ENCODE peak calls at places on chromosomes 13 and 19, in seven cellular contexts. One of them, this sample, is unnamed.

GRCh38 chr13:111590796-111591195 is 270.4 kb downstream of the TEX29 start:
- DNase-seq in fibroblast of lung: no peak
- DNase-seq in CD4-positive, CD25-positive, alpha-beta regulatory T cell: no peak
- DNase-seq in CD8-positive, alpha-beta memory T cell: no peak
- DNase-seq in pancreas: no peak
- DNase-seq in astrocyte: no peak
- DNase-seq in heart left ventricle: no peak
- DNase-seq in this sample: no peak

GRCh38 chr13:36076211-36076610 is 55.0 kb downstream of the DCLK1 start:
- DNase-seq in fibroblast of lung: no peak
- DNase-seq in CD4-positive, CD25-positive, alpha-beta regulatory T cell: no peak
- DNase-seq in CD8-positive, alpha-beta memory T cell: no peak
- DNase-seq in pancreas: no peak
- DNase-seq in astrocyte: no peak
- DNase-seq in heart left ventricle: no peak
- DNase-seq in this sample: no peak

GRCh38 chr13:52780092-52780491 is 40.5 kb upstream of the CNMD start:
- DNase-seq in fibroblast of lung: no peak
- DNase-seq in CD4-positive, CD25-positive, alpha-beta regulatory T cell: no peak
- DNase-seq in CD8-positive, alpha-beta memory T cell: no peak
- DNase-seq in pancreas: no peak
- DNase-seq in astrocyte: no peak
- DNase-seq in heart left ventricle: no peak
- DNase-seq in this sample: no peak

GRCh38 chr13:74077847-74078246 is 56.4 kb downstream of the KLF12 start:
- DNase-seq in fibroblast of lung: peak; percentile 40
- DNase-seq in CD4-positive, CD25-positive, alpha-beta regulatory T cell: no peak
- DNase-seq in CD8-positive, alpha-beta memory T cell: no peak
- DNase-seq in pancreas: no peak
- DNase-seq in astrocyte: no peak
- DNase-seq in heart left ventricle: no peak
- DNase-seq in this sample: no peak

GRCh38 chr13:25463496-25463895 is 91.7 kb downstream of the ATP8A2 start:
- DNase-seq in fibroblast of lung: no peak
- DNase-seq in CD4-positive, CD25-positive, alpha-beta regulatory T cell: no peak
- DNase-seq in CD8-positive, alpha-beta memory T cell: no peak
- DNase-seq in pancreas: no peak
- DNase-seq in astrocyte: peak; percentile 32
- DNase-seq in heart left ventricle: no peak
- DNase-seq in this sample: no peak

GRCh38 chr13:36986462-36987240 is 12.5 kb downstream of the ALG5 start:
- DNase-seq in fibroblast of lung: no peak
- DNase-seq in CD4-positive, CD25-positive, alpha-beta regulatory T cell: no peak
- DNase-seq in CD8-positive, alpha-beta memory T cell: no peak
- DNase-seq in pancreas: no peak
- DNase-seq in astrocyte: no peak
- DNase-seq in heart left ventricle: no peak
- DNase-seq in this sample: no peak

GRCh38 chr13:36395280-36395679 is 37.0 kb upstream of the CCNA1 start:
- DNase-seq in fibroblast of lung: peak; percentile 81
- DNase-seq in CD4-positive, CD25-positive, alpha-beta regulatory T cell: peak; percentile 11
- DNase-seq in CD8-positive, alpha-beta memory T cell: no peak
- DNase-seq in pancreas: no peak
- DNase-seq in astrocyte: peak; percentile 53
- DNase-seq in heart left ventricle: no peak
- DNase-seq in this sample: no peak

GRCh38 chr19:47274891-47275865 is 493 bp downstream of the INAFM1 start:
- DNase-seq in fibroblast of lung: no peak
- DNase-seq in CD4-positive, CD25-positive, alpha-beta regulatory T cell: no peak
- DNase-seq in CD8-positive, alpha-beta memory T cell: no peak
- DNase-seq in pancreas: peak; percentile 56
- DNase-seq in astrocyte: peak; percentile 9
- DNase-seq in heart left ventricle: no peak
- DNase-seq in this sample: no peak

GRCh38 chr13:40494932-40495619 is 171.4 kb downstream of the FOXO1 start:
- DNase-seq in fibroblast of lung: no peak
- DNase-seq in CD4-positive, CD25-positive, alpha-beta regulatory T cell: peak; percentile 88
- DNase-seq in CD8-positive, alpha-beta memory T cell: peak; percentile 56
- DNase-seq in pancreas: no peak
- DNase-seq in astrocyte: no peak
- DNase-seq in heart left ventricle: no peak
- DNase-seq in this sample: peak; percentile 55

GRCh38 chr19:33446156-33446917 is 72.8 kb downstream of the CEBPG start:
- DNase-seq in fibroblast of lung: no peak
- DNase-seq in CD4-positive, CD25-positive, alpha-beta regulatory T cell: no peak
- DNase-seq in CD8-positive, alpha-beta memory T cell: no peak
- DNase-seq in pancreas: no peak
- DNase-seq in astrocyte: no peak
- DNase-seq in heart left ventricle: no peak
- DNase-seq in this sample: no peak

GRCh38 chr13:101576977-101577376 is 124.5 kb downstream of the ITGBL1 start:
- DNase-seq in fibroblast of lung: no peak
- DNase-seq in CD4-positive, CD25-positive, alpha-beta regulatory T cell: no peak
- DNase-seq in CD8-positive, alpha-beta memory T cell: no peak
- DNase-seq in pancreas: no peak
- DNase-seq in astrocyte: no peak
- DNase-seq in heart left ventricle: no peak
- DNase-seq in this sample: no peak

GRCh38 chr19:10070730-10071446 is 15.2 kb upstream of the SHFL start:
- DNase-seq in fibroblast of lung: no peak
- DNase-seq in CD4-positive, CD25-positive, alpha-beta regulatory T cell: no peak
- DNase-seq in CD8-positive, alpha-beta memory T cell: no peak
- DNase-seq in pancreas: no peak
- DNase-seq in astrocyte: no peak
- DNase-seq in heart left ventricle: no peak
- DNase-seq in this sample: no peak

GRCh38 chr13:112768795-112769411 is 79.1 kb downstream of the ATP11A start:
- DNase-seq in fibroblast of lung: no peak
- DNase-seq in CD4-positive, CD25-positive, alpha-beta regulatory T cell: no peak
- DNase-seq in CD8-positive, alpha-beta memory T cell: peak; percentile 72
- DNase-seq in pancreas: no peak
- DNase-seq in astrocyte: no peak
- DNase-seq in heart left ventricle: peak; percentile 56
- DNase-seq in this sample: no peak

GRCh38 chr19:14563590-14563926 is 8.3 kb downstream of the NDUFB7 start:
- DNase-seq in fibroblast of lung: no peak
- DNase-seq in CD4-positive, CD25-positive, alpha-beta regulatory T cell: no peak
- DNase-seq in CD8-positive, alpha-beta memory T cell: no peak
- DNase-seq in pancreas: no peak
- DNase-seq in astrocyte: no peak
- DNase-seq in heart left ventricle: no peak
- DNase-seq in this sample: no peak
- H3K27ac ChIP-seq in fibroblast of lung: no peak overlapping the region
- H3K27ac ChIP-seq in CD4-positive, CD25-positive, alpha-beta regulatory T cell: no peak overlapping the region
- H3K27ac ChIP-seq in CD8-positive, alpha-beta memory T cell: no peak overlapping the region
- H3K27ac ChIP-seq in pancreas: no peak overlapping the region
- H3K27ac ChIP-seq in astrocyte: no peak overlapping the region
- H3K27ac ChIP-seq in heart left ventricle: no peak overlapping the region
- H3K27ac ChIP-seq in this sample: no peak overlapping the region

DNA sequence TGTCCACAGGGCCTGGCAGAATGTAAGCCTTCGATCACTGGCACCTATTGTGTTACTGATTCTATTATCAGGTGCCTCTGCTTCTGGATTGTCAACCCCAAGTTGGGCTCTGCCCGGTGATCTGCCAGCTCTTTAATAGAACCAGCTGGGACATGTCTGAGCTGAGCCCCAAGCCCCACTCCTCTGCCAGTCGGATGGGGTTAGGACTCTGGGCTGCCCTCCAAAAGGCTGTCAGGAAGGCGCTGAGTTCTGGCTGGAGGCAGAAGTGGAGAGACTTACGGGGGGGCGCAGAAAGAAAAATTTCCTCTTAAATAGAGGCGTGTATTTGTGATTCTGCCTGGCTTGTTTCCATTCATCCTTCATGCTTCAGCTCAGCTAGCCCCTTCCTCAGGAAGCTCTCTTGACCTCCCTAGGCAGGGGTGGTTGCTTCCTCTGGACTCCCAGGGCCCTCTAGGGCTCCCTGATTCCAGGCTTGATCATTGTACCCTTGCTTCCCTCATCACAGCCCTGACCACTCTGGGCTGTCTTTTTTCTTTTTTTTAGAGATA is 976 bp upstream of the KCNK6 start:
- DNase-seq in fibroblast of lung: peak; percentile 44
- DNase-seq in CD4-positive, CD25-positive, alpha-beta regulatory T cell: no peak
- DNase-seq in CD8-positive, alpha-beta memory T cell: no peak
- DNase-seq in pancreas: no peak
- DNase-seq in astrocyte: no peak
- DNase-seq in heart left ventricle: peak; percentile 70
- DNase-seq in this sample: no peak
- H3K27ac ChIP-seq in fibroblast of lung: no peak overlapping the region
- H3K27ac ChIP-seq in CD4-positive, CD25-positive, alpha-beta regulatory T cell: no peak overlapping the region
- H3K27ac ChIP-seq in CD8-positive, alpha-beta memory T cell: peak overlapping the region; percentile 24
- H3K27ac ChIP-seq in pancreas: no peak overlapping the region
- H3K27ac ChIP-seq in astrocyte: no peak overlapping the region
- H3K27ac ChIP-seq in heart left ventricle: peak overlapping the region; percentile 77
- H3K27ac ChIP-seq in this sample: no peak overlapping the region

GRCh38 chr19:2136796-2137195 is 14.6 kb downstream of the AP3D1 start:
- DNase-seq in fibroblast of lung: no peak
- DNase-seq in CD4-positive, CD25-positive, alpha-beta regulatory T cell: no peak
- DNase-seq in CD8-positive, alpha-beta memory T cell: no peak
- DNase-seq in pancreas: no peak
- DNase-seq in astrocyte: no peak
- DNase-seq in heart left ventricle: no peak
- DNase-seq in this sample: no peak
- H3K27ac ChIP-seq in fibroblast of lung: no peak overlapping the region
- H3K27ac ChIP-seq in CD4-positive, CD25-positive, alpha-beta regulatory T cell: no peak overlapping the region
- H3K27ac ChIP-seq in CD8-positive, alpha-beta memory T cell: no peak overlapping the region
- H3K27ac ChIP-seq in pancreas: no peak overlapping the region
- H3K27ac ChIP-seq in astrocyte: no peak overlapping the region
- H3K27ac ChIP-seq in heart left ventricle: no peak overlapping the region
- H3K27ac ChIP-seq in this sample: no peak overlapping the region

GRCh38 chr19:38267780-38268430 is 3.5 kb downstream of the SPINT2 start:
- DNase-seq in fibroblast of lung: no peak
- DNase-seq in CD4-positive, CD25-positive, alpha-beta regulatory T cell: no peak
- DNase-seq in CD8-positive, alpha-beta memory T cell: no peak
- DNase-seq in pancreas: peak; percentile 86
- DNase-seq in astrocyte: no peak
- DNase-seq in heart left ventricle: no peak
- DNase-seq in this sample: no peak
- H3K27ac ChIP-seq in fibroblast of lung: no peak overlapping the region
- H3K27ac ChIP-seq in CD4-positive, CD25-positive, alpha-beta regulatory T cell: no peak overlapping the region
- H3K27ac ChIP-seq in CD8-positive, alpha-beta memory T cell: no peak overlapping the region
- H3K27ac ChIP-seq in pancreas: peak overlapping the region; percentile 99
- H3K27ac ChIP-seq in astrocyte: no peak overlapping the region
- H3K27ac ChIP-seq in heart left ventricle: no peak overlapping the region
- H3K27ac ChIP-seq in this sample: no peak overlapping the region

This sample was measured in naive thymus-derived CD4-positive, alpha-beta T cell.